ENCODE peak calls at places on chromosomes 5 and 9, in four cellular contexts. L is AG09309, C is WTC11, Q is tibial artery. B is an unnamed sample.

GRCh38 chr9:5553211-5553610 is 42.9 kb downstream of the PDCD1LG2 start:
- DNase-seq in Q (no peak), C (no peak), L (peak), B (no peak)

GRCh38 chr5:14229181-14229580 is 86.0 kb downstream of the TRIO start:
- DNase-seq in L (no peak), C (no peak), Q (no peak), B (no peak)

GRCh38 chr9:32741706-32742105 is 41.6 kb upstream of the TMEM215 start:
- DNase-seq in L (no peak), C (no peak), Q (no peak), B (no peak)

GRCh38 chr5:93611900-93612898 is 29.2 kb downstream of the NR2F1 start:
- DNase-seq in L (no peak), C (peak), Q (no peak), B (no peak)

GRCh38 chr9:114779352-114779845 is 26.4 kb downstream of the TNFSF15 start:
- DNase-seq in Q (peak), L (no peak), C (no peak), B (no peak)

GRCh38 chr9:5608298-5609254 is 20.3 kb upstream of the RIC1 start:
- DNase-seq in C (no peak), Q (no peak), L (no peak), B (no peak)

GRCh38 chr5:152256580-152256979 is 148.5 kb downstream of the NMUR2 start:
- DNase-seq in C (no peak), L (no peak), Q (no peak), B (no peak)

GRCh38 chr9:116998305-116998704 is 311.2 kb downstream of the TRIM32 start:
- DNase-seq in C (peak), L (no peak), Q (no peak), B (no peak)

GRCh38 chr9:78038620-78039300 is 7.1 kb upstream of the GNAQ start:
- DNase-seq in L (no peak), C (no peak), Q (no peak), B (no peak)

GRCh38 chr5:177361418-177362101 is 3.8 kb downstream of the RGS14 start:
- DNase-seq in C (no peak), Q (no peak), L (no peak), B (no peak)

GRCh38 chr5:44568519-44568918 is 179.3 kb upstream of the FGF10 start:
- DNase-seq in L (no peak), Q (no peak), C (no peak), B (no peak)

GRCh38 chr5:155953335-155953734 is 373.6 kb upstream of the SGCD start:
- DNase-seq in Q (no peak), C (no peak), L (no peak), B (no peak)

GRCh38 chr5:88660326-88660946 is 222.5 kb downstream of the MEF2C start:
- DNase-seq in C (no peak), Q (peak), L (no peak), B (no peak)

GRCh38 chr9:121634800-121635261 is 16.6 kb upstream of the DAB2IP start:
- DNase-seq in L (no peak), Q (no peak), C (peak), B (peak)

GRCh38 chr9:5817776-5818336 is 15.1 kb downstream of the ERMP1 start:
- DNase-seq in Q (no peak), C (no peak), L (no peak), B (no peak)

GRCh38 chr5:133319905-133320520 is 268.2 kb downstream of the HSPA4 start:
- DNase-seq in L (no peak), Q (no peak), C (no peak), B (no peak)

GRCh38 chr5:133319244-133319643 is 267.4 kb downstream of the HSPA4 start:
- DNase-seq in L (no peak), C (no peak), Q (no peak), B (no peak)

GRCh38 chr5:133314086-133314485 is 262.3 kb downstream of the HSPA4 start:
- DNase-seq in L (no peak), Q (no peak), C (no peak), B (no peak)

GRCh38 chr5:133317558-133317957 is 265.7 kb downstream of the HSPA4 start:
- DNase-seq in C (no peak), L (no peak), Q (no peak), B (no peak)

DNA sequence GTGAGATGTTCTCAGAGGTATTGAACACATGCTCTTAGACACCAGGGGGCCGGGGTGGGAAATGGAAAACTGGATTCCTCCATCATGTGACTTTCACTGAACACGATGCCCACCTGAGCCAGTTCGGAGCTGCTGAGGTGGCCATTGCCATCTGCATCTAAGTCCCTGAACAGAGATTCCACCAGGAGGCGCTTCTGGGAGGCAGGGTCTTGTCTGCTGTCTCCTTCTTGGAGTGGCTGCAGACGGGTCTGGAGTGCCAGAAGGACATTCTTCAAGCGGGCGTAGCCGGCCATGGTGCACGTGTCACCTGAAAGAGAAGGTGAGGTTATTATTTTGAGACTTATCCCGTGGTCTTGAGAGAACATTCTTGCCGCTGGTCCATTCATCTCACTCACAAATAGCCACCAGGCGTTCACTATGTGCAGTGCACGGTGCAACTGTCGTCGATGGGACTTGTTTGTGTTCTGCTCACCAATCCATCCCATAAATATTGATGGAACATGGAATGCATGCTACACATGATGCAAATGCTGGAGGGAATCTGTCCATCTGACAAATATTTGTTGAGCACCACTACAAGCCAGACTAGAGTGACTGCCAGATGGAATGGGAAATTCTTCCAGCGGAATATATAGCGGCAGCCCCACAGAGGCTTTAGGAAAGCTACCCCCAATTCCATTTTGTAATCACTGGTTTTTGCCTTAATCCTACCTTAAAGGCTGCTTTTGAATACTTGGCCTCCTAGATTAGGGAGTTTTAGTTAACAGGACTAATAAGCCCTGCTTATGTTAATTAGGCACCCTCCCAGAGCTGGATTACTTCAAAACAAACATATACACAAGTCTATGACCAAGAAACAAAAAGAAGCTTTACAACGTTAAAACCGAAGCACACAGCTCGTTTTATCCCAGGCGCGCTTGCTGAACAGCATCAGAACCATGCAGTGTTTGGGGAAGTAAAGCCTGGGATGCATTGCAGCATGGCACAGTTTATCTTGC is 264.8 kb downstream of the HSPA4 start:
- DNase-seq in C (peak), Q (no peak), L (no peak), B (peak)
- TF ChIP-seq CTCF in C (no peak), Q (no peak), L (peak), B (no peak)

GRCh38 chr9:127522727-127523126 is 71.4 kb downstream of the LRSAM1 start:
- DNase-seq in Q (no peak), C (no peak), L (no peak), B (no peak)

GRCh38 chr9:127521919-127522304 is 70.6 kb downstream of the LRSAM1 start:
- DNase-seq in L (no peak), C (no peak), Q (no peak), B (no peak)

GRCh38 chr9:127524373-127524772 is 73.1 kb downstream of the LRSAM1 start:
- DNase-seq in L (no peak), Q (no peak), C (no peak), B (no peak)

GRCh38 chr9:127520941-127521918 is 69.9 kb downstream of the LRSAM1 start:
- DNase-seq in L (no peak), C (peak), Q (no peak), B (no peak)

GRCh38 chr9:127523312-127523851 is 72.1 kb downstream of the LRSAM1 start:
- DNase-seq in Q (no peak), L (no peak), C (peak), B (no peak)
- TF ChIP-seq CTCF in Q (peak), L (peak), C (peak), B (peak)

GRCh38 chr9:22054529-22054928 is 45.4 kb upstream of the CDKN2B start:
- DNase-seq in C (no peak), L (no peak), Q (no peak), B (no peak)
- TF ChIP-seq CTCF in C (no peak), L (no peak), Q (no peak), B (no peak)

GRCh38 chr9:137836831-137837241 is 40.7 kb upstream of the CACNA1B start:
- DNase-seq in Q (no peak), C (no peak), L (no peak), B (peak)
- TF ChIP-seq CTCF in Q (no peak), C (no peak), L (no peak), B (peak)

DNA sequence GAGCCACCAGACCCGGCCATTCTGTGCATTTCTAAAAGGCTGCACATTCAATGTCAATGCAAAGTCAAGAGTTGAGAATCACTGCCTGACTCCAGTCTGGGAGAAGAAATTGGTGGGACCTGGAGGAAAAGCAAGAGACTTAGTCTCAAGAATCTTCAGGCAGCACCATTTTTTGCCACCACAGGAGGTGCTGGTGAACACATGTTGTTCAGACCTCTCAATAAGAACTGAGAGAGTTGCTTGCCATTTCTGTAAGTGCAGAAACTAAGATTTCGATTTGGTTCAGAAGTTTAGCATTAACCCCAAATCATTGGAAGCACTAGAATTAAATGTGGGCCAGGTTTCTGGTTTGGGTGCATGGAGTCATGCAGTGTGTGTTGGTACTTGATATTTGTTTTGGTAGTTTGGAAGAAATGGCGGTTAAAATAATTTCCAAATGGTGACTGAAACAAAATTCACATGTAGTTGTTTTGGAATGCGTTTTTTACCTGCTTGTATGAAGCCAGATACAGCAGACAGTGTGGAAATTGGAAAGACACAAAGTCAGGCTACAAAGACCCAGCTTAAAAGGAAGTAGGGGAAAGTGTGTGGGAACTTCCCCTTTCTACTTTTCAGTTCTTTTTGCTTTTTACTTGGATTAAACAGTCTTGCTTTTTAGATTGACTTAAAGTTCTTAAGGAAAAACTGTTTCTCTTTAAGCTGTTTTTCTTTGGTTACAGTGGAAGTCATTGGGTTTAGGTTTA is 20.4 kb downstream of the PDE8B start:
- DNase-seq in C (peak), L (no peak), Q (no peak), B (no peak)
- TF ChIP-seq CTCF in C (no peak), L (peak), Q (no peak), B (peak)

B was measured in glutamatergic neuron.